ENCODE peak calls at places on chromosome 20, in nine cellular contexts. U is thoracic aorta, Z is lung, M is lower lobe of right lung, C is tibial artery, N is endodermal cell, O is SK-N-SH, L is heart right ventricle, X is aorta. Y is an unnamed sample.

GRCh38 chr20:33231237-33231636 is 4.6 kb upstream of the BPIFA1 start:
- DNase-seq in Z (no peak), X (no peak), C (no peak), M (no peak), N (no peak), U (no peak), L (no peak), O (no peak), Y (no peak)

GRCh38 chr20:56629464-56630085 is 469 bp downstream of the TFAP2C start:
- DNase-seq in U (no peak), N (no peak), C (no peak), Z (no peak), X (no peak), M (no peak), O (peak; percentile 37), L (no peak), Y (no peak)

GRCh38 chr20:62208805-62209755 is 11.0 kb downstream of the HRH3 start:
- DNase-seq in U (no peak), X (no peak), Z (no peak), O (peak; percentile 42), L (no peak), N (peak; percentile 83), M (peak; percentile 25), C (no peak), Y (no peak)

GRCh38 chr20:56582557-56582956 is 46.5 kb upstream of the TFAP2C start:
- DNase-seq in U (no peak), C (no peak), M (no peak), N (no peak), O (no peak), L (no peak), Z (no peak), X (peak; percentile 4), Y (no peak)

GRCh38 chr20:47540443-47541354 is 39.0 kb downstream of the NCOA3 start:
- DNase-seq in U (no peak), L (no peak), N (no peak), Z (no peak), O (no peak), M (no peak), C (no peak), X (no peak), Y (no peak)

GRCh38 chr20:25512709-25513108 is 72.6 kb downstream of the NINL start:
- DNase-seq in C (no peak), M (no peak), Z (no peak), N (no peak), O (no peak), U (no peak), L (no peak), X (no peak), Y (no peak)

GRCh38 chr20:32474717-32474966 is 110.5 kb downstream of the NOL4L start:
- DNase-seq in X (no peak), O (no peak), M (no peak), N (no peak), L (no peak), U (no peak), C (no peak), Z (no peak), Y (no peak)

GRCh38 chr20:17399303-17399985 is 131.7 kb downstream of the BFSP1 start:
- DNase-seq in N (no peak), U (no peak), X (no peak), O (no peak), C (no peak), Z (no peak), L (no peak), M (no peak), Y (no peak)

GRCh38 chr20:50413088-50413500 is 97.1 kb upstream of the PTPN1 start:
- DNase-seq in U (no peak), C (no peak), L (no peak), N (peak; percentile 75), Z (no peak), O (no peak), X (no peak), M (no peak), Y (no peak)

GRCh38 chr20:9467995-9468394 is 46.4 kb upstream of the LAMP5 start:
- DNase-seq in L (no peak), N (peak; percentile 53), M (no peak), Z (no peak), C (no peak), O (peak; percentile 44), U (no peak), X (no peak), Y (no peak)

GRCh38 chr20:1474817-1475603 is 8.4 kb upstream of the NSFL1C start:
- DNase-seq in C (no peak), O (no peak), N (peak; percentile 71), U (no peak), Z (no peak), L (no peak), X (no peak), M (no peak), Y (no peak)

GRCh38 chr20:57450419-57450818 is 59.2 kb downstream of the RBM38 start:
- DNase-seq in X (no peak), U (no peak), N (no peak), O (peak; percentile 92), C (peak; percentile 50), Z (peak; percentile 50), L (peak; percentile 36), M (peak; percentile 85), Y (peak; percentile 56)

GRCh38 chr20:61765871-61766654 is 299.6 kb downstream of the TAF4 start:
- DNase-seq in L (no peak), O (peak; percentile 64), X (peak; percentile 69), C (no peak), N (peak; percentile 82), M (no peak), U (no peak), Z (no peak), Y (no peak)

GRCh38 chr20:36202891-36203338 is 33.4 kb upstream of the AAR2 start:
- DNase-seq in O (peak; percentile 89), U (no peak), M (peak; percentile 79), L (peak; percentile 49), N (peak; percentile 94), C (peak; percentile 62), X (peak; percentile 89), Z (peak; percentile 63), Y (peak; percentile 65)

GRCh38 chr20:38603286-38603685 is 1.7 kb downstream of the ARHGAP40 start:
- DNase-seq in L (no peak), C (no peak), X (no peak), O (no peak), N (no peak), M (no peak), Z (no peak), U (no peak), Y (no peak)

GRCh38 chr20:38599410-38599882 is 2.2 kb upstream of the ARHGAP40 start:
- DNase-seq in X (no peak), O (peak; percentile 81), C (no peak), U (no peak), N (peak; percentile 82), Z (peak; percentile 83), L (peak; percentile 60), M (peak; percentile 88), Y (peak; percentile 80)

GRCh38 chr20:38600057-38600456 is 1.6 kb upstream of the ARHGAP40 start:
- DNase-seq in N (no peak), Z (no peak), C (no peak), U (no peak), X (no peak), L (no peak), M (no peak), O (no peak), Y (no peak)

GRCh38 chr20:38602185-38602581 is 574 bp downstream of the ARHGAP40 start:
- DNase-seq in L (no peak), Z (no peak), X (no peak), C (no peak), M (no peak), O (no peak), U (no peak), N (peak; percentile 77), Y (no peak)

GRCh38 chr20:38601216-38602184 is at the start of gene ARHGAP40:
- DNase-seq in N (peak; percentile 89), U (no peak), O (peak; percentile 61), M (peak; percentile 63), L (no peak), C (no peak), X (no peak), Z (no peak), Y (no peak)
- H3K4me1 ChIP-seq in N (peaks cover 9% of the 10 kb centered on the region), U (peaks cover 5% of the 10 kb centered on the region), O (peaks cover 5% of the 10 kb centered on the region), M (peaks cover 5% of the 10 kb centered on the region), L (peaks cover 12% of the 10 kb centered on the region), C (peaks cover 12% of the 10 kb centered on the region), X (no peaks in the 10 kb centered on the region), Z (peaks cover 3% of the 10 kb centered on the region), Y (peaks cover 15% of the 10 kb centered on the region)

GRCh38 chr20:19138758-19139157 is 73.7 kb upstream of the SLC24A3 start:
- DNase-seq in M (no peak), O (no peak), C (no peak), N (no peak), L (no peak), Z (no peak), X (no peak), U (no peak), Y (no peak)
- H3K9me3 ChIP-seq in M (peaks cover 3% of the 10 kb centered on the region), O (no peaks in the 10 kb centered on the region), C (no peaks in the 10 kb centered on the region), N (peaks cover 16% of the 10 kb centered on the region), L (peaks cover 16% of the 10 kb centered on the region), Z (peaks cover 4% of the 10 kb centered on the region), X (peaks cover 2% of the 10 kb centered on the region), U (no peaks in the 10 kb centered on the region), Y (peaks cover 26% of the 10 kb centered on the region)

GRCh38 chr20:381581-382290 is 1.2 kb downstream of the TRIB3 start:
- DNase-seq in N (peak; percentile 86), X (peak; percentile 86), C (peak; percentile 54), L (peak; percentile 80), M (peak; percentile 87), O (peak; percentile 88), U (peak; percentile 12), Z (peak; percentile 83), Y (peak; percentile 66)
- H3K4me1 ChIP-seq in N (no peaks in the 10 kb centered on the region), X (no peaks in the 10 kb centered on the region), C (peaks cover 17% of the 10 kb centered on the region), L (peaks cover 4% of the 10 kb centered on the region), M (peaks cover 5% of the 10 kb centered on the region), O (peaks cover 7% of the 10 kb centered on the region), U (peaks cover 6% of the 10 kb centered on the region), Z (peaks cover 7% of the 10 kb centered on the region), Y (peaks cover 18% of the 10 kb centered on the region)

DNA sequence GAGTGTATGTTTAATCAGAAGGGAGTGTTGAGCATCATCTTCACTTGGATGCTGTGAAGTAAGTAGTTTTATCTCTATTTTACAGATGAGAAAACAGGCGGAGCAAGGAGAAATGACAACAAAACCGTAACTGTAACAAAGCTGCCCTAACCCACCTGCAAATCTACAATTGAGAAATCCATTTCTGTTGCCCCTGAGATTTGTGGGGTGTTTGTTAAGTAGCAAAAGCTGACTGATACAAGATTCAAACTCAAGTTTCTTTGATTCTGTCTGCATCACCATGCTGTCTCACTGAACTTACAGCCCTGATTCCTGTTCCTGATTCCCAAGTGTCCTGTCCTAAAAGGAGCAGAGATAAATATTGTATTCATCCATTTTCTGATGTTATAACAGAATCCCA is 7.3 kb upstream of the SYS1 start:
- DNase-seq in N (no peak), C (no peak), L (no peak), M (no peak), X (no peak), U (no peak), O (no peak), Z (no peak), Y (no peak)
- H3K9me3 ChIP-seq in N (no peaks in the 10 kb centered on the region), C (no peaks in the 10 kb centered on the region), L (no peaks in the 10 kb centered on the region), M (no peaks in the 10 kb centered on the region), X (no peaks in the 10 kb centered on the region), U (no peaks in the 10 kb centered on the region), O (no peaks in the 10 kb centered on the region), Z (no peaks in the 10 kb centered on the region), Y (no peaks in the 10 kb centered on the region)

Y was measured in left ventricle myocardium inferior.